ENCODE peak calls at places on chromosomes 2 and 18, in five cellular contexts. One of them, this sample, is unnamed.
A peak's percentile ranks its signal among the peaks of the same experiment; 100 is the strongest.

GRCh38 chr2:224221455-224221913 is 180.4 kb downstream of the FAM124B start:
- DNase-seq in A549: peak; percentile 92
- DNase-seq in AG04450: peak; percentile 73
- DNase-seq in hepatocyte: peak; percentile 37
- DNase-seq in GM12865: no peak
- DNase-seq in this sample: no peak

GRCh38 chr2:190457256-190457655 is 49.1 kb downstream of the MFSD6 start:
- DNase-seq in hepatocyte: no peak
- DNase-seq in AG04450: no peak
- DNase-seq in GM12865: no peak
- DNase-seq in A549: no peak
- DNase-seq in this sample: no peak

GRCh38 chr2:133346654-133347053 is 221.6 kb downstream of the NCKAP5 start:
- DNase-seq in AG04450: peak; percentile 52
- DNase-seq in GM12865: no peak
- DNase-seq in A549: peak; percentile 21
- DNase-seq in hepatocyte: peak; percentile 23
- DNase-seq in this sample: no peak

GRCh38 chr2:237591021-237591370 is 462 bp upstream of the RAB17 start:
- DNase-seq in A549: no peak
- DNase-seq in AG04450: no peak
- DNase-seq in hepatocyte: peak; percentile 78
- DNase-seq in GM12865: no peak
- DNase-seq in this sample: peak; percentile 71

GRCh38 chr2:226623587-226624368 is 175.8 kb downstream of the IRS1 start:
- DNase-seq in AG04450: no peak
- DNase-seq in A549: no peak
- DNase-seq in hepatocyte: no peak
- DNase-seq in GM12865: no peak
- DNase-seq in this sample: no peak

GRCh38 chr18:58447342-58448190 is 181.3 kb downstream of the ALPK2 start:
- DNase-seq in A549: no peak
- DNase-seq in AG04450: no peak
- DNase-seq in GM12865: no peak
- DNase-seq in hepatocyte: no peak
- DNase-seq in this sample: no peak

GRCh38 chr2:29241341-29241740 is 126.1 kb downstream of the CLIP4 start:
- DNase-seq in A549: no peak
- DNase-seq in AG04450: no peak
- DNase-seq in hepatocyte: no peak
- DNase-seq in GM12865: no peak
- DNase-seq in this sample: no peak

GRCh38 chr2:195471807-195472206 is 185.2 kb upstream of the SLC39A10 start:
- DNase-seq in A549: no peak
- DNase-seq in AG04450: no peak
- DNase-seq in GM12865: no peak
- DNase-seq in hepatocyte: no peak
- DNase-seq in this sample: no peak

GRCh38 chr2:20356042-20356441 is 5.4 kb upstream of the PUM2 start:
- DNase-seq in hepatocyte: no peak
- DNase-seq in AG04450: peak; percentile 77
- DNase-seq in GM12865: peak; percentile 21
- DNase-seq in A549: no peak
- DNase-seq in this sample: no peak

GRCh38 chr2:116264872-116265271 is 1549.6 kb upstream of the DDX18 start:
- DNase-seq in GM12865: no peak
- DNase-seq in A549: no peak
- DNase-seq in AG04450: no peak
- DNase-seq in hepatocyte: no peak
- DNase-seq in this sample: no peak

GRCh38 chr18:5370332-5370731 is 74.8 kb upstream of the ZBTB14 start:
- DNase-seq in hepatocyte: peak; percentile 35
- DNase-seq in A549: no peak
- DNase-seq in AG04450: no peak
- DNase-seq in GM12865: no peak
- DNase-seq in this sample: no peak

GRCh38 chr2:160425794-160426193 is 67.8 kb downstream of the RBMS1 start:
- DNase-seq in A549: no peak
- DNase-seq in hepatocyte: no peak
- DNase-seq in AG04450: no peak
- DNase-seq in GM12865: no peak
- DNase-seq in this sample: no peak

GRCh38 chr18:47108373-47108772 is 41.9 kb downstream of the HDHD2 start:
- DNase-seq in hepatocyte: no peak
- DNase-seq in AG04450: no peak
- DNase-seq in GM12865: no peak
- DNase-seq in A549: no peak
- DNase-seq in this sample: no peak

GRCh38 chr2:240198226-240198625 is 57.8 kb upstream of the OTOS start:
- DNase-seq in A549: no peak
- DNase-seq in GM12865: no peak
- DNase-seq in AG04450: no peak
- DNase-seq in hepatocyte: no peak
- DNase-seq in this sample: no peak

GRCh38 chr2:239594772-239595608 is 194.2 kb upstream of the HDAC4 start:
- DNase-seq in GM12865: no peak
- DNase-seq in hepatocyte: no peak
- DNase-seq in AG04450: no peak
- DNase-seq in A549: no peak
- DNase-seq in this sample: no peak

DNA sequence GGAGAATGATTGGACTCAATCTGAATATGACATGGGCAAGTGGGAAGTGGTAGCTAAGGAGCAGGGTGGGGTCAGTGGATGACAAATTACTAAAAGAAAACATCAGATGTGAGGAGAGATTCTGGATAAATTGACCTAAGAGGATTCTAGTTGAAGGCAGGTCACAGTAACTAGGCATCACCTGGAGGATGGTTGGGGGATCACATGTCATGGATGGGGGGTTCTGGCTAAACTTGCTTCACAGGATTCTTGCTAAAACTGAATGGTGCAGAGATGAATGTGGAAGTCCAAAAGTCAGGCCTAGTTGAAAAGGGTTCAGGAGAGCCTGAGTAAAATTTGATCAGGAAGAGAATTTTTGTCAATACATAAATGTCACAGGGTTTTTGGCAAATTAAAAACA is 18.3 kb downstream of the CLHC1 start:
- DNase-seq in GM12865: no peak
- DNase-seq in hepatocyte: no peak
- DNase-seq in A549: no peak
- DNase-seq in AG04450: no peak
- DNase-seq in this sample: no peak
- TF ChIP-seq CTCF in GM12865: no peak
- TF ChIP-seq CTCF in hepatocyte: no peak
- TF ChIP-seq CTCF in A549: no peak
- TF ChIP-seq CTCF in AG04450: no peak
- TF ChIP-seq CTCF in this sample: no peak

GRCh38 chr2:236365258-236366048 is 101.2 kb upstream of the ASB18 start:
- DNase-seq in hepatocyte: no peak
- DNase-seq in AG04450: no peak
- DNase-seq in A549: no peak
- DNase-seq in GM12865: no peak
- DNase-seq in this sample: no peak
- H3K4me3 ChIP-seq in hepatocyte: no peak overlapping the region
- H3K4me3 ChIP-seq in AG04450: no peak overlapping the region
- H3K4me3 ChIP-seq in A549: no peak overlapping the region
- H3K4me3 ChIP-seq in GM12865: no peak overlapping the region
- H3K4me3 ChIP-seq in this sample: no peak overlapping the region

GRCh38 chr2:168375195-168375798 is 80.8 kb upstream of the CERS6 start:
- DNase-seq in AG04450: no peak
- DNase-seq in GM12865: no peak
- DNase-seq in hepatocyte: no peak
- DNase-seq in A549: peak; percentile 4
- DNase-seq in this sample: no peak
- TF ChIP-seq CTCF in AG04450: peak; percentile 29
- TF ChIP-seq CTCF in GM12865: peak; percentile 23
- TF ChIP-seq CTCF in hepatocyte: peak; percentile 45
- TF ChIP-seq CTCF in A549: peak; percentile 38
- TF ChIP-seq CTCF in this sample: peak; percentile 43

GRCh38 chr2:23381084-23381483 is 3.9 kb upstream of the KLHL29 start:
- DNase-seq in AG04450: no peak
- DNase-seq in GM12865: peak; percentile 45
- DNase-seq in hepatocyte: no peak
- DNase-seq in A549: peak; percentile 79
- DNase-seq in this sample: no peak
- H3K4me3 ChIP-seq in AG04450: no peak overlapping the region
- H3K4me3 ChIP-seq in GM12865: no peak overlapping the region
- H3K4me3 ChIP-seq in hepatocyte: no peak overlapping the region
- H3K4me3 ChIP-seq in A549: no peak overlapping the region
- H3K4me3 ChIP-seq in this sample: no peak overlapping the region

DNA sequence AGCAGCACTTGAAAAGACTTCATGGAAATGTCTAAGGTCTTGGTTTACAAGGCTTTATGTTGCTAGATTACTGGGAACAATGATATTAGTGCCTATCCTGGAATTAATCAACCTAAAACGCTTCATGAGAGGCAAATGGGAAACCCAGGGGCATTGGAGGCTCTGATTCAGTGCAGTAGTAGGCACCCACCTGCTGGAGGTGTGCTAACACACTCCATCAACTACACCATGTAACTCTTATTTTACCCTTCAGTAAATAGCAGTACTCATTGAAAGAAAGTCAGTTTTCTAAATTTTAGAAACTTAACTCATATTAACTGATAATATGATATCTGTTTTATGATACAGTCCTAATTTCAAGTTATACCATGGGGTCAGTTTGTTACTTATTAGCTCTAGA is 17.4 kb upstream of the HNRNPA3 start:
- DNase-seq in A549: no peak
- DNase-seq in AG04450: no peak
- DNase-seq in GM12865: peak; percentile 20
- DNase-seq in hepatocyte: no peak
- DNase-seq in this sample: no peak
- TF ChIP-seq CTCF in A549: no peak
- TF ChIP-seq CTCF in AG04450: no peak
- TF ChIP-seq CTCF in GM12865: no peak
- TF ChIP-seq CTCF in hepatocyte: no peak
- TF ChIP-seq CTCF in this sample: no peak

GRCh38 chr2:127421116-127421800 is 3.0 kb downstream of the PROC start:
- DNase-seq in hepatocyte: no peak
- DNase-seq in GM12865: no peak
- DNase-seq in A549: no peak
- DNase-seq in AG04450: no peak
- DNase-seq in this sample: no peak

GRCh38 chr2:127423880-127424279 is 5.7 kb downstream of the PROC start:
- DNase-seq in hepatocyte: no peak
- DNase-seq in A549: no peak
- DNase-seq in AG04450: no peak
- DNase-seq in GM12865: no peak
- DNase-seq in this sample: no peak

GRCh38 chr2:127421871-127422618 is 3.8 kb downstream of the PROC start:
- DNase-seq in A549: no peak
- DNase-seq in hepatocyte: no peak
- DNase-seq in GM12865: no peak
- DNase-seq in AG04450: no peak
- DNase-seq in this sample: no peak

GRCh38 chr2:127423476-127423840 is 5.2 kb downstream of the PROC start:
- DNase-seq in hepatocyte: peak; percentile 70
- DNase-seq in GM12865: no peak
- DNase-seq in A549: no peak
- DNase-seq in AG04450: no peak
- DNase-seq in this sample: no peak

DNA sequence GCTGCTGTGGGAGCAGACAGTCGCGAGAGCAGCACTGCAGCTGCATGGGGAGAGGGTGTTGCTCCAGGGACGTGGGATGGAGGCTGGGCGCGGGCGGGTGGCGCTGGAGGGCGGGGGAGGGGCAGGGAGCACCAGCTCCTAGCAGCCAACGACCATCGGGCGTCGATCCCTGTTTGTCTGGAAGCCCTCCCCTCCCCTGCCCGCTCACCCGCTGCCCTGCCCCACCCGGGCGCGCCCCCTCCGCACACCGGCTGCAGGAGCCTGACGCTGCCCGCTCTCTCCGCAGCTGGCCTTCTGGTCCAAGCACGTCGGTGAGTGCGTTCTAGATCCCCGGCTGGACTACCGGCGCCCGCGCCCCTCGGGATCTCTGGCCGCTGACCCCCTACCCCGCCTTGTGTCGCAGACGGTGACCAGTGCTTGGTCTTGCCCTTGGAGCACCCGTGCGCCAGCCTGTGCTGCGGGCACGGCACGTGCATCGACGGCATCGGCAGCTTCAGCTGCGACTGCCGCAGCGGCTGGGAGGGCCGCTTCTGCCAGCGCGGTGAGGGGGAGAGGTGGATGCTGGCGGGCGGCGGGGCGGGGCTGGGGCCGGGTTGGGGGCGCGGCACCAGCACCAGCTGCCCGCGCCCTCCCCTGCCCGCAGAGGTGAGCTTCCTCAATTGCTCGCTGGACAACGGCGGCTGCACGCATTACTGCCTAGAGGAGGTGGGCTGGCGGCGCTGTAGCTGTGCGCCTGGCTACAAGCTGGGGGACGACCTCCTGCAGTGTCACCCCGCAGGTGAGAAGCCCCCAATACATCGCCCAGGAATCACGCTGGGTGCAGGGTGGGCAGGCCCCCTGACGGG is 4.6 kb downstream of the PROC start:
- DNase-seq in GM12865: no peak
- DNase-seq in A549: no peak
- DNase-seq in hepatocyte: peak; percentile 76
- DNase-seq in AG04450: no peak
- DNase-seq in this sample: no peak
- H3K4me3 ChIP-seq in GM12865: no peak overlapping the region
- H3K4me3 ChIP-seq in A549: peak overlapping the region; percentile 64
- H3K4me3 ChIP-seq in hepatocyte: peak overlapping the region; percentile 4
- H3K4me3 ChIP-seq in AG04450: peak overlapping the region; percentile 48
- H3K4me3 ChIP-seq in this sample: no peak overlapping the region

DNA sequence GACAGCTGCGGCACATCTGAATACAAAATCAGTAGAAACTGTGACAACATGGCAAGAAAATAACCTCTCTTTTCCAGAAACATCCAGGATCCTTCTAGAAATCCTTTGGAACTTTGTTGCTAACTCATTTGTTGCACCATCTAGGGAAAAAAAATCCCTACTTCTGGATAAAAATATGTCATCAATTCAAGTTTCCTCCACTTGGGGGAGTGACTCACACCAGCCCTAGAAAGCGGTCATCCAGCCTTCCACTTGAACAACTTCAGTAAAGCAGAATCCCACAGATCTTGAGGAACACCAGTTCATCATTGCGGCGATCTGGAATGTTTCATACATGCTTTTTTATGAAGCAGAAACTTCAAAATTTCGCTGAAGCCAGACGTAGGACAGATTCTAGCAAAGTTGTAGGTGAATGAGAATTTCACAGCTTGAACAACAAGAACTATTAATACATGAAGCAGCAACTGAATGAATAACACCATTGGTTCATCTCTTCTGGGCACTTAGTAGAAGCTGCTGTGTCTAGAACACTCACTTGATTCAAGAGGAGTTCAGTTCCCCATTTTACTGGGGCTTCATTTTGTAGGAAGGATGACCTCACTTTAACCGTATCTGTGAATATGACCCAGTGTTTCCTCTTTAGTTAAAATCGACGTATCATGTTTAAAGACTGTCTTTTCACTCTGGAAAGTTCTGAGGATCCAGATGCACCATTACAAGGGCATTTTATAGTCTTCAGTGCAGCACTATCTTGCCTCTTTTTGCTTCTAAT is 48.0 kb downstream of the LRRTM1 start:
- DNase-seq in AG04450: no peak
- DNase-seq in GM12865: peak; percentile 4
- DNase-seq in A549: peak; percentile 39
- DNase-seq in hepatocyte: peak; percentile 61
- DNase-seq in this sample: no peak
- TF ChIP-seq CTCF in AG04450: peak; percentile 52
- TF ChIP-seq CTCF in GM12865: peak; percentile 19
- TF ChIP-seq CTCF in A549: no peak
- TF ChIP-seq CTCF in hepatocyte: peak; percentile 31
- TF ChIP-seq CTCF in this sample: peak; percentile 43